ENCODE peak calls at places on chromosomes 3 and 15, in eight cellular contexts. U is type B pancreatic cell, L is HFFc6, V is upper lobe of right lung, Y is epithelial cell of esophagus, W is OCI-LY7, S is nephron progenitor cell, C is endothelial cell. O is an unnamed sample.

GRCh38 chr15:76577879-76578512 is 241.4 kb downstream of the ISL2 start:
- DNase-seq in V (no peak), W (no peak), U (no peak), Y (peak), S (no peak), C (no peak), L (no peak), O (no peak)

GRCh38 chr15:41884458-41884857 is 9.4 kb downstream of the SPTBN5 start:
- DNase-seq in S (no peak), U (no peak), C (no peak), Y (no peak), L (no peak), W (no peak), V (no peak), O (no peak)

GRCh38 chr3:53194218-53195065 is 33.4 kb downstream of the PRKCD start:
- DNase-seq in S (peak), Y (no peak), U (no peak), C (peak), L (no peak), W (no peak), V (no peak), O (no peak)

GRCh38 chr15:85282504-85283115 is 97.8 kb upstream of the AKAP13 start:
- DNase-seq in L (peak), W (no peak), V (no peak), U (no peak), C (no peak), Y (peak), S (no peak), O (no peak)

GRCh38 chr15:68275165-68275746 is 2.3 kb upstream of the FEM1B start:
- DNase-seq in C (no peak), V (no peak), U (no peak), Y (peak), S (no peak), L (no peak), W (no peak), O (no peak)

GRCh38 chr15:69532066-69532465 is 79.4 kb downstream of the RPLP1 start:
- DNase-seq in L (no peak), Y (no peak), V (no peak), S (no peak), U (no peak), C (no peak), W (no peak), O (no peak)

GRCh38 chr3:184174646-184175492 is at the start of gene AP2M1:
- DNase-seq in V (peak), U (peak), C (peak), S (peak), Y (peak), W (peak), L (peak), O (peak)

GRCh38 chr3:4416961-4417360 is 50.1 kb downstream of the SUMF1 start:
- DNase-seq in W (no peak), V (no peak), S (no peak), Y (peak), U (no peak), L (peak), C (no peak), O (no peak)

GRCh38 chr3:119427669-119428068 is 35.7 kb downstream of the TMEM39A start:
- DNase-seq in L (no peak), S (no peak), U (no peak), W (no peak), C (no peak), V (no peak), Y (no peak), O (no peak)

GRCh38 chr3:119433613-119434325 is 29.6 kb downstream of the TMEM39A start:
- DNase-seq in V (no peak), S (no peak), C (no peak), U (no peak), Y (no peak), W (no peak), L (no peak), O (no peak)

GRCh38 chr3:119428538-119428937 is 34.9 kb downstream of the TMEM39A start:
- DNase-seq in U (no peak), V (no peak), L (no peak), W (peak), S (no peak), Y (no peak), C (no peak), O (peak)
- TF ChIP-seq CTCF in U (peak), V (no peak), L (peak), W (peak), S (no peak), Y (no peak), C (no peak), O (no peak)

GRCh38 chr15:33204087-33204486 is 9.6 kb upstream of the FMN1 start:
- DNase-seq in C (no peak), Y (no peak), L (no peak), V (no peak), U (no peak), S (no peak), W (no peak), O (no peak)

GRCh38 chr15:33200903-33201302 is 6.4 kb upstream of the FMN1 start:
- DNase-seq in U (no peak), W (no peak), Y (peak), S (no peak), C (no peak), L (no peak), V (no peak), O (no peak)

GRCh38 chr15:33200444-33200843 is 5.9 kb upstream of the FMN1 start:
- DNase-seq in Y (peak), L (no peak), C (no peak), V (no peak), U (no peak), W (no peak), S (no peak), O (no peak)

GRCh38 chr15:33197636-33198035 is 3.1 kb upstream of the FMN1 start:
- DNase-seq in L (no peak), V (no peak), Y (no peak), S (no peak), C (no peak), W (no peak), U (no peak), O (no peak)

DNA sequence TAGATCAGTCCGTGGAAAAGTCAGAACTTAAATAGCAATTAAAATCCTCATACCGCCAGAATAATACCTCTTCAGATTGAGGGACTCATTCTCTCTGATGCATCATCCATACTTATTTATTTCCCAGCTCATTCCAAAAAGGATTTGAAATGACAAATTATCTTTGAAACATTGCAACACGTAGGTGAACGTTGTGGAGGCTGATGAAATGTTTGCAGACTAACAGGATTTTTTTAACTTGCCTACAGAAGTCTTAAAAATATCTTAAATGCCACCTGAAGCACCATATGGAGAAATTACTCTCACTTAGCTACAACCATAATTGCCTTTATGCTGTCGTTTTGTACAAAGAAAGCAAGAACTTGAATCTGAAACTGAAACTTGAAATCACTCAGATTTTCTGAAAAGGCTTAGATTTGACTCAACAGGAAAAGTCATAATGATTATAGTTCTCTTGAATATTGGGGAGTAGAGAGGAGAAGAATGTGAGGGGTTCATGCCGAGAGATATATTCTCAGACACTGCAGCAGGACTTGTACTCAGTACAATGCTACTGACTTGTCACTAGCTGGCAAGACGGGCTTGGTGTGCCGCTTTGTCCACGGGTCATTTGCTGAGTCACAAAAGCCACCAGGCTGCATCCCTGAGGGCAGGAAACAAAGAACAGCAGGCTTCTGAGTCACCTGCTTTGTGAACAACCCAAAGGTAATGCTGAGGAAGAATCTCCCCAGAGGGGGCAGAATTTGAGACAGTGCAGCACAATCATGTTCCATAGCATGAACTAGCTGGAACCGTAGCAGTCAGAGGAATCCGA is 7.1 kb upstream of the FMN1 start:
- DNase-seq in S (peak), V (peak), C (peak), W (peak), Y (peak), U (no peak), L (peak), O (peak)
- TF ChIP-seq CTCF in S (no peak), V (peak), C (no peak), W (peak), Y (peak), U (peak), L (peak), O (no peak)

GRCh38 chr3:38297947-38298711 is 16.0 kb downstream of the SLC22A14 start:
- DNase-seq in U (no peak), L (peak), Y (peak), S (no peak), V (no peak), C (no peak), W (peak), O (no peak)
- TF ChIP-seq CTCF in U (peak), L (peak), Y (peak), S (peak), V (peak), C (peak), W (peak), O (peak)

GRCh38 chr15:74820056-74820455 is 6.4 kb upstream of the CPLX3 start:
- DNase-seq in W (no peak), U (no peak), Y (no peak), L (no peak), C (no peak), S (no peak), V (no peak), O (no peak)

GRCh38 chr15:74815961-74816360 is 3.3 kb downstream of the LMAN1L start:
- DNase-seq in L (no peak), S (no peak), U (no peak), V (no peak), C (no peak), Y (no peak), W (no peak), O (no peak)

GRCh38 chr15:74815121-74815933 is 2.7 kb downstream of the LMAN1L start:
- DNase-seq in S (no peak), L (no peak), W (no peak), Y (peak), V (no peak), U (no peak), C (no peak), O (no peak)

GRCh38 chr15:74816624-74817369 is 4.2 kb downstream of the LMAN1L start:
- DNase-seq in V (no peak), L (no peak), S (no peak), Y (peak), W (no peak), C (no peak), U (no peak), O (no peak)

GRCh38 chr15:74817370-74817737 is 4.7 kb downstream of the LMAN1L start:
- DNase-seq in L (peak), Y (peak), C (peak), V (no peak), U (no peak), S (no peak), W (no peak), O (no peak)
- TF ChIP-seq CTCF in L (peak), Y (peak), C (no peak), V (no peak), U (peak), S (no peak), W (no peak), O (no peak)

GRCh38 chr3:67906256-67906655 is 251.8 kb upstream of the SUCLG2 start:
- DNase-seq in S (no peak), W (no peak), Y (no peak), C (no peak), U (no peak), V (no peak), L (no peak), O (no peak)

GRCh38 chr3:67907735-67908134 is 253.3 kb upstream of the SUCLG2 start:
- DNase-seq in V (no peak), L (no peak), U (no peak), W (no peak), Y (no peak), C (no peak), S (no peak), O (no peak)
- TF ChIP-seq CTCF in V (no peak), L (no peak), U (no peak), W (no peak), Y (no peak), C (no peak), S (no peak), O (no peak)

DNA sequence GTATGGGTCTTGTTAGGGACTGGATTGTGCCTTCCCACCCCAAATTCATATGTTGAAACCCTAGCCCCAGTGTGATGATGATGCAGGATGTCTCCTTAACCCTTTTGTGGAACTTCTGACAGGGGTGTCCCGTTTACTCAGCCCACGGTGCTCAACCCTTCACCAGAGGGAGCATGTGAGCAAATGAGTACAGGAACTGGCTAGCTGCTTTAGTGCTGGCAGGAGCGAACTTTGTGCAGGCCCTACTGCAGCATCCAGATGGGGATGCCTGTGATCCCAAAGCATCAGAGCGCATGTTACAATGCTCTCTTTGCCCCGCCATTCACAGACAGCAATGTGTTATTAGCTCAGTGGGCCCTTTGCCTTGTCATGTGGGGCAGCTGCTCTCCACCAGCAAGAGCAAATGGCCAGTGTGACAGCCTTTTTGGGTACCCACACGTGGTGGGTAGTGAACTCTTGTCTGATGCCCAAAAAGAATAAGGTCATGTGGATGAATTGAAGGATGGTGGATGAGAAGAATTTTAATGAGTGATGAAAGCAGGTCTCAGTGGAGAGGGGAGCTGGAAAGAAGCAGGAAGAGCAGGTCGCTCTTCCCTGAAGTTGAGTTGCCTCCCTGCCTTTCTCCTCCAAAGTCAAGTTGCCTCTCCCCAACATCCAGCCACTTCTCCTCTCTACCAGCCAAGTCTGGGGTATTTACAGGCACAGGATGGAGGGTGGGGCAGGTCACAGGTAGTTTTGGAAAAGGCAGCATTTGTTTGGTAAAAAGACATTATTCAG is 63.3 kb upstream of the STRIT1 start:
- DNase-seq in S (peak), V (no peak), L (no peak), U (no peak), C (no peak), Y (no peak), W (peak), O (peak)
- TF ChIP-seq CTCF in S (no peak), V (no peak), L (peak), U (peak), C (no peak), Y (no peak), W (peak), O (no peak)

GRCh38 chr3:180693656-180694055 is 14.4 kb upstream of the CCDC39 start:
- DNase-seq in Y (no peak), C (no peak), S (no peak), V (no peak), U (no peak), L (no peak), W (no peak), O (no peak)

GRCh38 chr3:180684807-180685206 is 5.5 kb upstream of the CCDC39 start:
- DNase-seq in L (no peak), V (no peak), W (no peak), Y (no peak), U (no peak), C (no peak), S (peak), O (no peak)

GRCh38 chr3:180690061-180690460 is 10.8 kb upstream of the CCDC39 start:
- DNase-seq in U (no peak), V (no peak), S (no peak), L (no peak), Y (no peak), C (no peak), W (no peak), O (no peak)
- TF ChIP-seq CTCF in U (peak), V (no peak), S (no peak), L (peak), Y (no peak), C (no peak), W (peak), O (no peak)

DNA sequence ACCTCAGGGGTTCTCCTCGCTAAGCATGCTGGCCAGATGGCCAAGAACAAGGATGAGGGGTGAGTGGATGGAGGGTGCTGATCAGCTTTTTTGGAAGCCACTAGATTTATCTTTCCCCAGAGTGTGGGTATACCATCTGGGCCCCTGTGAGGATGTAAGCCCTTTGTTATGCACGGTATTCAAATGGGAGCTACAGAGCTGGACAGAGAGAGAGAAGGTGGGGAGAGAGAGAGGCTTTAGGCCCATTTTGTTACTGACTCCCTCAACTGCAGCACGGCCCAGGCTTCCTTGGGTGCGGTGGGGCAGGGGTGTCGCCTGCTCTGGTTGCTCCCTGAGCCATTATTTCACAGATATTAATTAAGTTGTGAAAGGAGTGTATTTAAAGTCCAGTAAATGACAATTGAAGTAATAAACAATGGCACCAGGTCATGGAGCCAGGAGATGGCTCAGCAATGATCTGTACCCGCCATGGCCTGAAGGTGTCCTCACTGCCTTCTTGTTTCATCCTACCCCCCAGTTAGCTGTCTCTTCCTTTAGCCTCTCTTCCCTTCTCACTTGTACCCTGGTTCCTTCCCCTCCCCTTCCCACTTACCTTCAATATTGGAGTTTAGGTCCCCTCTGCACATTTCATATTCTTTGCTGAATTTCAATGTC is 158.0 kb downstream of the CLSTN2 start:
- DNase-seq in V (no peak), W (no peak), Y (no peak), S (no peak), U (no peak), L (no peak), C (peak), O (no peak)
- TF ChIP-seq CTCF in V (no peak), W (peak), Y (no peak), S (no peak), U (peak), L (no peak), C (no peak), O (no peak)

GRCh38 chr3:20480771-20481170 is 294.8 kb upstream of the SGO1 start:
- DNase-seq in L (no peak), S (no peak), C (no peak), U (no peak), W (no peak), V (no peak), Y (no peak), O (no peak)

GRCh38 chr3:20484126-20484525 is 298.1 kb upstream of the SGO1 start:
- DNase-seq in W (no peak), Y (no peak), V (no peak), U (no peak), S (no peak), C (no peak), L (no peak), O (no peak)

GRCh38 chr3:20482350-20482749 is 296.3 kb upstream of the SGO1 start:
- DNase-seq in C (no peak), V (no peak), L (no peak), U (no peak), Y (no peak), W (no peak), S (no peak), O (no peak)

DNA sequence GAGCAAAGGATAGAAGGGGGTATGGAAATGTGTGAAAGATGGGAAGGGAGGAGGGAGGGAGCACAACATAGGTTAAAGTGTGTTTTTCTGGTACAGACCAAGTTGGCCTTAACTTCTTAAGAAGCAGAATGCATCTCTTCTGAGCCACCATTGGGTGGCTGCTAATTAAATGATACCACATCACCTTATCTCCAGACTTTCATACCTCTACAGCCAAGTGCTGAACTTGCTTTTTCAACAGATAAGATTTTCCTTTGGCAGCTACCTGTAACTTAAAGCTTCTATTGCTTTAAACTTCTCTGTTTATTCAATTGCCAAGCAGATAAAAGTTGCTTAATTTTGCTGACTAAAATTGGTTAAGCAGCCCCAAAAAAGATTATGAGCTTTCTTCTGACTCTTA is 292.4 kb upstream of the SGO1 start:
- DNase-seq in L (no peak), S (no peak), U (no peak), C (no peak), Y (no peak), V (no peak), W (no peak), O (no peak)
- TF ChIP-seq CTCF in L (peak), S (no peak), U (no peak), C (no peak), Y (no peak), V (no peak), W (no peak), O (no peak)

DNA sequence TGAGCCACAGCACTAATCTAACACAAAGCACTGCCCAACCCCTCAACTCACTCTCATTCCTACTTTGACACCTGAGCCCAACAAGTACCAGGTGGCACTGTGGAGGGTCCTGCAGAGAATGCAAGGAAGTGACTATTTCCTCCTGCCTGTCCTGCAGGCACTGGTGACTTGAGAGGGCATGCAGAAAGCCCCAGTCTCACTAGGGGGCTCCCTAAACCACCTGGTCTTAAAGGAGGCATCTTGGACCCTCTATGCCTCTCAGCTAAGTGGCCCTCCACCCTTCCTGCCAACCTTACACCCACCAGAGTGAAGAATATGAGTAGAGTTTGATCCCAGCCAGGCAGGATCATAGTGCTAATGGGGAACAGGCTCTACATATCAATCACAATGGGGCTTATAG is 15.2 kb downstream of the TRAIP start:
- DNase-seq in C (peak), L (peak), S (peak), U (no peak), Y (peak), V (no peak), W (peak), O (peak)
- TF ChIP-seq CTCF in C (no peak), L (peak), S (peak), U (peak), Y (peak), V (no peak), W (peak), O (peak)

O was measured in activated CD8-positive, alpha-beta T cell treated with anti-CD3 and anti-CD28 coated beads for 36 hours.